ENCODE peak calls at places on chromosomes 12 and 14, in five cellular contexts. One of them, this sample, is unnamed. For H3K27me3, the result is how much of the 10 kb centered on the place peaks cover.

GRCh38 chr12:130546494-130546893 is 169.6 kb downstream of the RIMBP2 start:
- DNase-seq in lung: no peak
- DNase-seq in PC-9: no peak
- DNase-seq in GM23338: no peak
- DNase-seq in BJ: no peak
- DNase-seq in this sample: no peak

GRCh38 chr12:42238240-42239140 is at the start of gene YAF2:
- DNase-seq in lung: peak
- DNase-seq in PC-9: peak
- DNase-seq in GM23338: peak
- DNase-seq in BJ: peak
- DNase-seq in this sample: peak

GRCh38 chr12:127271776-127272175 is 995.2 kb upstream of the TMEM132C start:
- DNase-seq in lung: no peak
- DNase-seq in PC-9: no peak
- DNase-seq in GM23338: no peak
- DNase-seq in BJ: no peak
- DNase-seq in this sample: no peak

GRCh38 chr12:128790221-128790620 is 33.5 kb downstream of the SLC15A4 start:
- DNase-seq in lung: no peak
- DNase-seq in PC-9: no peak
- DNase-seq in GM23338: no peak
- DNase-seq in BJ: no peak
- DNase-seq in this sample: no peak

GRCh38 chr14:55671641-55672040 is 91.6 kb downstream of the KTN1 start:
- DNase-seq in lung: no peak
- DNase-seq in PC-9: no peak
- DNase-seq in GM23338: no peak
- DNase-seq in BJ: no peak
- DNase-seq in this sample: no peak

GRCh38 chr14:60485600-60486251 is at the start of gene C14orf39:
- DNase-seq in lung: no peak
- DNase-seq in PC-9: no peak
- DNase-seq in GM23338: peak
- DNase-seq in BJ: no peak
- DNase-seq in this sample: no peak

GRCh38 chr14:97705976-97706375 is 908.8 kb downstream of the VRK1 start:
- DNase-seq in lung: no peak
- DNase-seq in PC-9: no peak
- DNase-seq in GM23338: no peak
- DNase-seq in BJ: no peak
- DNase-seq in this sample: no peak

GRCh38 chr14:51917186-51917585 is 56.8 kb downstream of the GNG2 start:
- DNase-seq in lung: no peak
- DNase-seq in PC-9: no peak
- DNase-seq in GM23338: no peak
- DNase-seq in BJ: no peak
- DNase-seq in this sample: no peak

GRCh38 chr14:90514015-90514398 is 117.2 kb downstream of the CALM1 start:
- DNase-seq in lung: no peak
- DNase-seq in PC-9: no peak
- DNase-seq in GM23338: no peak
- DNase-seq in BJ: no peak
- DNase-seq in this sample: no peak

GRCh38 chr12:131063960-131064359 is 110.3 kb downstream of the ADGRD1 start:
- DNase-seq in lung: no peak
- DNase-seq in PC-9: no peak
- DNase-seq in GM23338: no peak
- DNase-seq in BJ: no peak
- DNase-seq in this sample: no peak

GRCh38 chr12:21614510-21614909 is 9.9 kb upstream of the GYS2 start:
- DNase-seq in lung: no peak
- DNase-seq in PC-9: no peak
- DNase-seq in GM23338: no peak
- DNase-seq in BJ: no peak
- DNase-seq in this sample: no peak

DNA sequence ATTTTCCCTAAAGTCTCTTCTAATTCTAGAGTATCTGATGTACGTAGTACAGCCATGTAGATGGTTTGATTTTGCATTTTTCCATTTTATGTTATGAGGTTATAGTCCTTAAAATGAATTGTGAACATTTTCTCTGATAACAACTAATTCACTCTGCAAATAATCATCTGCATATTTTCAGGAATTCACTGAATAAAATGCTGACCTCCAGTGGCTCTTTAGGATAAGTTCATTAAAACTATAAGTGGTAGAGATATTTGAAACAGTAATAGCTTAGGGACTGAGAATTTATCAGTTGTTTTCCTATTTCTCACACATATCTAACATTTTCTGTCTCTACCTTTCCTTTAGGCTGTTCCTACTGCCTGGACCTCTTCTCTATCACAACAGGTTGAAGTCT is 4.4 kb downstream of the MSRB3 start:
- DNase-seq in lung: no peak
- DNase-seq in PC-9: no peak
- DNase-seq in GM23338: no peak
- DNase-seq in BJ: no peak
- DNase-seq in this sample: no peak
- TF ChIP-seq CTCF in lung: no peak
- TF ChIP-seq CTCF in PC-9: no peak
- TF ChIP-seq CTCF in GM23338: no peak
- TF ChIP-seq CTCF in BJ: peak
- TF ChIP-seq CTCF in this sample: no peak

GRCh38 chr12:48969160-48969771 is 2.3 kb downstream of the WNT10B start:
- DNase-seq in lung: no peak
- DNase-seq in PC-9: no peak
- DNase-seq in GM23338: peak
- DNase-seq in BJ: no peak
- DNase-seq in this sample: no peak

GRCh38 chr12:48972213-48973021 is 882 bp upstream of the WNT10B start:
- DNase-seq in lung: no peak
- DNase-seq in PC-9: peak
- DNase-seq in GM23338: peak
- DNase-seq in BJ: no peak
- DNase-seq in this sample: no peak

GRCh38 chr12:48969847-48970701 is 1.5 kb downstream of the WNT10B start:
- DNase-seq in lung: no peak
- DNase-seq in PC-9: no peak
- DNase-seq in GM23338: peak
- DNase-seq in BJ: no peak
- DNase-seq in this sample: no peak

GRCh38 chr12:48973084-48973483 is 1.5 kb upstream of the WNT10B start:
- DNase-seq in lung: no peak
- DNase-seq in PC-9: no peak
- DNase-seq in GM23338: no peak
- DNase-seq in BJ: no peak
- DNase-seq in this sample: no peak

GRCh38 chr12:48970702-48971334 is 717 bp downstream of the WNT10B start:
- DNase-seq in lung: no peak
- DNase-seq in PC-9: no peak
- DNase-seq in GM23338: peak
- DNase-seq in BJ: no peak
- DNase-seq in this sample: no peak
- H3K27me3 ChIP-seq in lung: under half
- H3K27me3 ChIP-seq in PC-9: under half
- H3K27me3 ChIP-seq in GM23338: half or more
- H3K27me3 ChIP-seq in BJ: under half
- H3K27me3 ChIP-seq in this sample: under half

GRCh38 chr12:62469704-62470103 is 3.1 kb downstream of the MON2 start:
- DNase-seq in lung: no peak
- DNase-seq in PC-9: no peak
- DNase-seq in GM23338: no peak
- DNase-seq in BJ: no peak
- DNase-seq in this sample: no peak
- H3K4me3 ChIP-seq in lung: no peak
- H3K4me3 ChIP-seq in PC-9: no peak
- H3K4me3 ChIP-seq in GM23338: no peak
- H3K4me3 ChIP-seq in BJ: no peak
- H3K4me3 ChIP-seq in this sample: no peak

GRCh38 chr12:108733132-108733531 is 1.8 kb upstream of the CORO1C start:
- DNase-seq in lung: no peak
- DNase-seq in PC-9: no peak
- DNase-seq in GM23338: no peak
- DNase-seq in BJ: no peak
- DNase-seq in this sample: no peak

GRCh38 chr12:108732489-108732888 is 1.2 kb upstream of the CORO1C start:
- DNase-seq in lung: no peak
- DNase-seq in PC-9: no peak
- DNase-seq in GM23338: no peak
- DNase-seq in BJ: no peak
- DNase-seq in this sample: no peak

GRCh38 chr12:108731866-108732461 is 646 bp upstream of the CORO1C start:
- DNase-seq in lung: peak
- DNase-seq in PC-9: peak
- DNase-seq in GM23338: peak
- DNase-seq in BJ: peak
- DNase-seq in this sample: peak

GRCh38 chr12:108735855-108736254 is 4.5 kb upstream of the CORO1C start:
- DNase-seq in lung: no peak
- DNase-seq in PC-9: no peak
- DNase-seq in GM23338: no peak
- DNase-seq in BJ: no peak
- DNase-seq in this sample: no peak

DNA sequence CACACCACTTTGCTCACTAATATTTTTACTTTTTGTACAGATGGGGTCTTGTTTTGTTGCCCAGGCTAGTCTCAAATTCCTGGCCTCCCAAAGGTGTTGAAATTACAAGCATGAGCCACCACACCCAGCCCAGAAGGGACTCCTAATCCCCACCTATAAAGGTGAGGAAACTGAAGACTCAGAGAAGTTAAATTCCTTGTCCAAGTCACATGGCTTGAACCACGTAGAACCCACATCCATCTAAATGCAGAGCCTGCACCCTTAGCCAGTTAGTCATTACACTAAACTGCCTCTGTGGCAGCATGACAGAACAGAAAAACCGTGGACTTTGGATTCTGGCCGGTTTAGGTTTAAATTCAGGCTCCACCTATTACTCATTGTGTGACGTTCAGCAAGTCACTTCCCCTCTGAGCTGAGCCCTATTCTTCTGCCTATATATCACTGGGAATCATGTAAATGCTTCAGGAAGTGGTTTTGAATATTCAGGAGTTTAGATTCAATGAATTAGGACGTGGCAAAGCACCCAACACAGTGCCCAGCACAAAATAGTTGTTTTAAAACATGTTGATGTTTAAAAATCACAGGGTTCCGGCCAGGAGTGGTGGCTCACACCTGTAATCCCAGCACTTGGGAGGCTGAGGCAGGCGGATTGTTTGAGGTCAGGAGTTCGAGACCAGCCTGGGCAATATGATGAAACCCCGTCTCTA is 3.0 kb upstream of the CORO1C start:
- DNase-seq in lung: no peak
- DNase-seq in PC-9: peak
- DNase-seq in GM23338: peak
- DNase-seq in BJ: peak
- DNase-seq in this sample: no peak
- TF ChIP-seq CTCF in lung: no peak
- TF ChIP-seq CTCF in PC-9: no peak
- TF ChIP-seq CTCF in GM23338: no peak
- TF ChIP-seq CTCF in BJ: no peak
- TF ChIP-seq CTCF in this sample: no peak

DNA sequence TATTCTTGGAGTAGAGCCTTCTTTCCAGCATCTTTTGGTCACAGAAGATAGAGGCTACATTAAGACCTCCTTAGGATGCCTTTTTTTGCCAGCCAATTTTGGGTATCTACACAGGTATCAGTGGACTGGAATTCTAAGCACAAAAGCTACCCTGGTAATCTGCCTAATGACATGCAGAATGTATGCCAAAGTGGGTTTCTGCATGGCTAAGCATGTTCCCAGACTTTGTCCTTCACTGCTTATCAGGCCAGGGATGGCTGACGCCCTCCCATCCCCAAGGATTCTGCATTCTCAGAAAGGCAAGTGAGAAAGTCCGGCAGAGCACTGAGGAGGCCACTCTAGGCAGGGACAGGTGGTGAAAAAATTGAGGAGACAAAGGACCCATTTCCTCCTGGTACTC is 91.6 kb upstream of the MAX start:
- DNase-seq in lung: no peak
- DNase-seq in PC-9: no peak
- DNase-seq in GM23338: no peak
- DNase-seq in BJ: no peak
- DNase-seq in this sample: peak
- H3K27me3 ChIP-seq in lung: under half
- H3K27me3 ChIP-seq in PC-9: under half
- H3K27me3 ChIP-seq in GM23338: under half
- H3K27me3 ChIP-seq in BJ: under half
- H3K27me3 ChIP-seq in this sample: under half

GRCh38 chr14:93980464-93981201 is 4.3 kb upstream of the ASB2 start:
- DNase-seq in lung: no peak
- DNase-seq in PC-9: no peak
- DNase-seq in GM23338: no peak
- DNase-seq in BJ: no peak
- DNase-seq in this sample: no peak

GRCh38 chr14:93977790-93978581 is 1.6 kb upstream of the ASB2 start:
- DNase-seq in lung: no peak
- DNase-seq in PC-9: no peak
- DNase-seq in GM23338: no peak
- DNase-seq in BJ: no peak
- DNase-seq in this sample: no peak

GRCh38 chr14:93976477-93977057 is at the start of gene ASB2:
- DNase-seq in lung: no peak
- DNase-seq in PC-9: no peak
- DNase-seq in GM23338: no peak
- DNase-seq in BJ: no peak
- DNase-seq in this sample: no peak

GRCh38 chr14:93977171-93977570 is 801 bp upstream of the ASB2 start:
- DNase-seq in lung: no peak
- DNase-seq in PC-9: no peak
- DNase-seq in GM23338: no peak
- DNase-seq in BJ: no peak
- DNase-seq in this sample: no peak

DNA sequence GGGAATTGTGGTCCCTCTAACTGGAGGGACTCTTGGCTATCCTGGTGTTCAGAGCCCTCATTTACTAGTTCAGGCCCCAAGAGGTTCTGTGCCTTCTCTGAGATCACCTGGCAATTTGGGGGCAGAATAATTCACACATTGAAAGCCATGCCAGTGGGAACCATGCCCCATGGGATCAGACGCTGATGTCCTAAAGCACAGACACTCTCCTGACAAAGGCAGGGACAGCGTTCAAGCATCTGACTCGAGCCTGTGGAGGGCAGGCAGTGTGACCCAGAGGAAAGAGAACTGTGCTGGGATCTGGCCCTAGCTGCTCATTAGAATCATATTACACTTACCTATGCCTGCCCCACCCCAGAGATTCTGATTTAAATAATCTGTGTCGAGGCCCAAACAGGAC is 2.4 kb upstream of the ASB2 start:
- DNase-seq in lung: no peak
- DNase-seq in PC-9: no peak
- DNase-seq in GM23338: no peak
- DNase-seq in BJ: no peak
- DNase-seq in this sample: no peak
- H3K4me3 ChIP-seq in lung: no peak
- H3K4me3 ChIP-seq in PC-9: no peak
- H3K4me3 ChIP-seq in GM23338: no peak
- H3K4me3 ChIP-seq in BJ: no peak
- H3K4me3 ChIP-seq in this sample: no peak

This sample was measured in thyroid gland.